ENCODE peak calls at places on chromosomes 4 and X, in nine cellular contexts. Y is H1, V is body of pancreas, R is small intestine, O is renal cortical epithelial cell, Z is T-helper 2 cell, L is NCI-H1105 treated with DMSO at 0.1 percent for 48 hours, N is right atrium auricular region, H is left ventricle myocardium inferior. X is an unnamed sample.

GRCh38 chr4:54547299-54548097 is 110.3 kb upstream of the KIT start:
- DNase-seq in Y (no peak), V (no peak), R (peak), O (no peak), Z (no peak), L (no peak), N (no peak), H (no peak), X (peak)

GRCh38 chrX:53374222-53374820 is 48.1 kb downstream of the SMC1A start:
- DNase-seq in Y (no peak), V (no peak), R (no peak), O (no peak), Z (no peak), L (no peak), N (no peak), H (no peak), X (no peak)

GRCh38 chr4:162163892-162164759 is at the start of gene FSTL5:
- DNase-seq in Y (peak), V (peak), R (peak), O (peak), Z (no peak), L (peak), N (peak), H (peak), X (no peak)

GRCh38 chr4:82043081-82043808 is 330.5 kb downstream of the HNRNPD start:
- DNase-seq in Y (peak), V (peak), R (peak), O (peak), Z (no peak), L (peak), N (no peak), H (no peak), X (no peak)

GRCh38 chr4:172147702-172148101 is 334.5 kb downstream of the GALNTL6 start:
- DNase-seq in Y (no peak), V (no peak), R (no peak), O (peak), Z (no peak), L (peak), N (no peak), H (no peak), X (no peak)

GRCh38 chr4:6424425-6424824 is 48.0 kb downstream of the PPP2R2C start:
- DNase-seq in Y (no peak), V (no peak), R (no peak), O (no peak), Z (no peak), L (no peak), N (no peak), H (no peak), X (no peak)

GRCh38 chr4:25925486-25926201 is 11.6 kb downstream of the SMIM20 start:
- DNase-seq in Y (peak), V (peak), R (peak), O (peak), Z (no peak), L (peak), N (no peak), H (peak), X (no peak)

GRCh38 chr4:155005395-155006087 is 202.9 kb upstream of the NPY2R start:
- DNase-seq in Y (no peak), V (no peak), R (no peak), O (peak), Z (no peak), L (no peak), N (no peak), H (no peak), X (no peak)

GRCh38 chr4:38014421-38014852 is 54.2 kb downstream of the PTTG2 start:
- DNase-seq in Y (no peak), V (no peak), R (no peak), O (no peak), Z (no peak), L (no peak), N (no peak), H (no peak), X (no peak)

GRCh38 chr4:38034986-38035882 is 75.0 kb downstream of the PTTG2 start:
- DNase-seq in Y (no peak), V (peak), R (peak), O (peak), Z (no peak), L (peak), N (no peak), H (no peak), X (no peak)

GRCh38 chr4:7398788-7399432 is 35.8 kb downstream of the PSAPL1 start:
- DNase-seq in Y (peak), V (no peak), R (no peak), O (no peak), Z (no peak), L (peak), N (peak), H (no peak), X (no peak)

GRCh38 chr4:146445198-146446150 is 76.3 kb downstream of the SLC10A7 start:
- DNase-seq in Y (no peak), V (no peak), R (no peak), O (no peak), Z (no peak), L (no peak), N (no peak), H (no peak), X (no peak)

GRCh38 chrX:145861818-145862217 is 44.2 kb downstream of the SLITRK2 start:
- DNase-seq in Y (no peak), V (no peak), R (no peak), O (no peak), Z (no peak), L (no peak), N (no peak), H (no peak), X (no peak)

GRCh38 chr4:8577046-8577445 is 3.1 kb upstream of the GPR78 start:
- DNase-seq in Y (no peak), V (no peak), R (no peak), O (no peak), Z (no peak), L (no peak), N (no peak), H (no peak), X (no peak)

GRCh38 chr4:100257567-100257966 is 67.3 kb upstream of the DDIT4L start:
- DNase-seq in Y (no peak), V (no peak), R (no peak), O (peak), Z (no peak), L (no peak), N (no peak), H (no peak), X (no peak)

GRCh38 chrX:147550217-147550616 is 361.5 kb upstream of the FMR1 start:
- DNase-seq in Y (peak), V (peak), R (no peak), O (peak), Z (no peak), L (peak), N (no peak), H (no peak), X (no peak)

GRCh38 chr4:184417802-184418511 is 56.4 kb downstream of the IRF2 start:
- DNase-seq in Y (no peak), V (no peak), R (peak), O (peak), Z (no peak), L (no peak), N (no peak), H (no peak), X (peak)

GRCh38 chrX:115460565-115460888 is 100.4 kb upstream of the PLS3 start:
- DNase-seq in Y (no peak), V (no peak), R (no peak), O (peak), Z (no peak), L (no peak), N (no peak), H (no peak), X (no peak)

GRCh38 chr4:173529505-173530325 is at the start of gene HAND2:
- DNase-seq in Y (peak), V (peak), R (no peak), O (no peak), Z (no peak), L (peak), N (peak), H (peak), X (no peak)

GRCh38 chrX:66012094-66012534 is 27.8 kb downstream of the VSIG4 start:
- DNase-seq in Y (no peak), V (no peak), R (peak), O (no peak), Z (no peak), L (no peak), N (no peak), H (no peak), X (peak)

GRCh38 chrX:73262991-73263390 is 48.3 kb upstream of the NAP1L2 start:
- DNase-seq in Y (no peak), V (no peak), R (no peak), O (no peak), Z (no peak), L (peak), N (no peak), H (no peak), X (no peak)

GRCh38 chrX:129359269-129359668 is 164.0 kb downstream of the SMARCA1 start:
- DNase-seq in Y (no peak), V (no peak), R (no peak), O (no peak), Z (no peak), L (no peak), N (no peak), H (no peak), X (no peak)

GRCh38 chr4:7876096-7876993 is 63.3 kb downstream of the AFAP1 start:
- DNase-seq in Y (no peak), V (no peak), R (peak), O (no peak), Z (no peak), L (no peak), N (no peak), H (no peak), X (no peak)

GRCh38 chrX:25726539-25726938 is 411.6 kb upstream of the MAGEB18 start:
- DNase-seq in Y (no peak), V (peak), R (no peak), O (peak), Z (no peak), L (no peak), N (no peak), H (no peak), X (no peak)

GRCh38 chrX:18793601-18794089 is 86.2 kb downstream of the PPEF1 start:
- DNase-seq in Y (peak), V (no peak), R (no peak), O (peak), Z (no peak), L (peak), N (no peak), H (no peak), X (no peak)

GRCh38 chrX:152313529-152314302 is 137.4 kb downstream of the GABRA3 start:
- DNase-seq in Y (no peak), V (no peak), R (no peak), O (no peak), Z (no peak), L (no peak), N (no peak), H (no peak), X (no peak)

GRCh38 chrX:19839770-19840254 is 47.6 kb downstream of the SH3KBP1 start:
- DNase-seq in Y (no peak), V (no peak), R (peak), O (peak), Z (no peak), L (no peak), N (no peak), H (no peak), X (peak)

GRCh38 chrX:50871922-50872453 is 38.5 kb upstream of the BMP15 start:
- DNase-seq in Y (no peak), V (no peak), R (no peak), O (no peak), Z (no peak), L (no peak), N (no peak), H (no peak), X (no peak)

GRCh38 chr4:133921280-133922195 is 280.1 kb downstream of the PABPC4L start:
- DNase-seq in Y (no peak), V (no peak), R (no peak), O (peak), Z (no peak), L (no peak), N (no peak), H (no peak), X (no peak)

GRCh38 chr4:3775011-3775410 is 8.8 kb downstream of the ADRA2C start:
- DNase-seq in Y (no peak), V (no peak), R (no peak), O (no peak), Z (no peak), L (peak), N (no peak), H (no peak), X (no peak)

GRCh38 chr4:24881508-24882071 is 31.3 kb downstream of the CCDC149 start:
- DNase-seq in Y (no peak), V (no peak), R (no peak), O (no peak), Z (no peak), L (no peak), N (no peak), H (no peak), X (no peak)

GRCh38 chr4:86894465-86894864 is 2.2 kb upstream of the C4orf36 start:
- DNase-seq in Y (no peak), V (no peak), R (no peak), O (peak), Z (no peak), L (no peak), N (no peak), H (no peak), X (no peak)

GRCh38 chr4:123397276-123398150 is 918 bp downstream of the SPRY1 start:
- DNase-seq in Y (peak), V (peak), R (peak), O (no peak), Z (no peak), L (peak), N (no peak), H (peak), X (no peak)

GRCh38 chrX:45063319-45064095 is 137.2 kb downstream of the DIPK2B start:
- DNase-seq in Y (no peak), V (peak), R (no peak), O (peak), Z (no peak), L (no peak), N (no peak), H (no peak), X (no peak)

GRCh38 chrX:39855748-39856129 is 242.0 kb downstream of the BCOR start:
- DNase-seq in Y (no peak), V (no peak), R (peak), O (peak), Z (peak), L (peak), N (no peak), H (no peak), X (peak)

GRCh38 chrX:44705817-44706551 is 137.8 kb upstream of the DUSP21 start:
- DNase-seq in Y (no peak), V (peak), R (peak), O (peak), Z (no peak), L (no peak), N (no peak), H (no peak), X (no peak)

GRCh38 chr4:187798385-187798784 is 197.2 kb upstream of the ZFP42 start:
- DNase-seq in Y (no peak), V (no peak), R (no peak), O (no peak), Z (no peak), L (no peak), N (no peak), H (no peak), X (no peak)

GRCh38 chrX:15495801-15496200 is 2.7 kb upstream of the PIR start:
- DNase-seq in Y (no peak), V (no peak), R (no peak), O (no peak), Z (no peak), L (no peak), N (no peak), H (no peak), X (no peak)

GRCh38 chr4:33649015-33649414 is 2595.3 kb downstream of the ARAP2 start:
- DNase-seq in Y (no peak), V (no peak), R (no peak), O (no peak), Z (no peak), L (no peak), N (no peak), H (no peak), X (no peak)

X was measured in GM12878.